ENCODE peak calls at places on chromosome 15, in five cellular contexts. N is thoracic aorta, F is A549, S is HFFc6, E is heart right ventricle. A is an unnamed sample.

GRCh38 chr15:77060560-77060959 is 10.3 kb downstream of the TSPAN3 start:
- DNase-seq in N (no peak), F (no peak), S (peak), E (no peak), A (no peak)

GRCh38 chr15:67914537-67915373 is 74.9 kb upstream of the RNU6-1 start:
- DNase-seq in N (peak), F (peak), S (no peak), E (peak), A (peak)

GRCh38 chr15:73677146-73677607 is 7.0 kb upstream of the CD276 start:
- DNase-seq in N (no peak), F (peak), S (peak), E (no peak), A (peak)

GRCh38 chr15:25250906-25251622 is 187.8 kb downstream of the UBE3A start:
- DNase-seq in N (no peak), F (no peak), S (no peak), E (no peak), A (no peak)

GRCh38 chr15:91422704-91423254 is 322.7 kb downstream of the SV2B start:
- DNase-seq in N (no peak), F (no peak), S (no peak), E (no peak), A (no peak)

GRCh38 chr15:99994849-99995248 is 261.6 kb upstream of the LYSMD4 start:
- DNase-seq in N (no peak), F (no peak), S (no peak), E (no peak), A (no peak)

GRCh38 chr15:41284425-41285177 is 47.8 kb downstream of the OIP5 start:
- DNase-seq in N (no peak), F (peak), S (no peak), E (no peak), A (no peak)

GRCh38 chr15:89112341-89112971 is 24.2 kb downstream of the ABHD2 start:
- DNase-seq in N (no peak), F (peak), S (no peak), E (no peak), A (no peak)

GRCh38 chr15:72375501-72375845 is 341 bp downstream of the HEXA start:
- DNase-seq in N (no peak), F (no peak), S (no peak), E (no peak), A (no peak)

GRCh38 chr15:41106947-41107346 is 9.1 kb downstream of the INO80 start:
- DNase-seq in N (no peak), F (no peak), S (no peak), E (no peak), A (no peak)

GRCh38 chr15:94834000-94834399 is 602.6 kb downstream of the MCTP2 start:
- DNase-seq in N (no peak), F (no peak), S (no peak), E (no peak), A (no peak)

GRCh38 chr15:70050970-70051369 is 46.7 kb downstream of the TLE3 start:
- DNase-seq in N (no peak), F (no peak), S (no peak), E (no peak), A (no peak)

GRCh38 chr15:66679657-66680108 is 22.4 kb upstream of the SMAD6 start:
- DNase-seq in N (no peak), F (no peak), S (no peak), E (peak), A (no peak)

GRCh38 chr15:35078221-35078915 is 6.7 kb downstream of the NANOGP8 start:
- DNase-seq in N (no peak), F (peak), S (peak), E (no peak), A (no peak)

GRCh38 chr15:62120776-62121175 is 44.3 kb downstream of the C2CD4B start:
- DNase-seq in N (no peak), F (no peak), S (no peak), E (no peak), A (no peak)

GRCh38 chr15:100802421-100803157 is 77.0 kb upstream of the ALDH1A3 start:
- DNase-seq in N (no peak), F (no peak), S (no peak), E (no peak), A (no peak)

GRCh38 chr15:70494861-70495571 is 268.3 kb downstream of the UACA start:
- DNase-seq in N (no peak), F (peak), S (peak), E (no peak), A (no peak)

GRCh38 chr15:90418627-90419026 is 30.6 kb downstream of the IQGAP1 start:
- DNase-seq in N (no peak), F (no peak), S (no peak), E (no peak), A (no peak)

GRCh38 chr15:31293655-31294054 is 33.0 kb upstream of the KLF13 start:
- DNase-seq in N (no peak), F (no peak), S (no peak), E (no peak), A (no peak)

GRCh38 chr15:57422113-57422754 is 45.9 kb downstream of the CGNL1 start:
- DNase-seq in N (no peak), F (no peak), S (no peak), E (no peak), A (no peak)

GRCh38 chr15:22887157-22887951 is 48.9 kb downstream of the NIPA2 start:
- DNase-seq in N (no peak), F (no peak), S (peak), E (no peak), A (no peak)

GRCh38 chr15:42826251-42826890 is 89.4 kb upstream of the CDAN1 start:
- DNase-seq in N (no peak), F (no peak), S (no peak), E (no peak), A (no peak)

GRCh38 chr15:80577552-80578205 is 117.4 kb upstream of the ABHD17C start:
- DNase-seq in N (no peak), F (no peak), S (no peak), E (no peak), A (no peak)

GRCh38 chr15:80573614-80574013 is 121.5 kb upstream of the ABHD17C start:
- DNase-seq in N (no peak), F (no peak), S (no peak), E (no peak), A (no peak)

GRCh38 chr15:80572337-80572736 is 122.8 kb upstream of the ABHD17C start:
- DNase-seq in N (no peak), F (no peak), S (no peak), E (no peak), A (no peak)

GRCh38 chr15:80576519-80577090 is 118.5 kb upstream of the ABHD17C start:
- DNase-seq in N (no peak), F (no peak), S (no peak), E (no peak), A (no peak)

DNA sequence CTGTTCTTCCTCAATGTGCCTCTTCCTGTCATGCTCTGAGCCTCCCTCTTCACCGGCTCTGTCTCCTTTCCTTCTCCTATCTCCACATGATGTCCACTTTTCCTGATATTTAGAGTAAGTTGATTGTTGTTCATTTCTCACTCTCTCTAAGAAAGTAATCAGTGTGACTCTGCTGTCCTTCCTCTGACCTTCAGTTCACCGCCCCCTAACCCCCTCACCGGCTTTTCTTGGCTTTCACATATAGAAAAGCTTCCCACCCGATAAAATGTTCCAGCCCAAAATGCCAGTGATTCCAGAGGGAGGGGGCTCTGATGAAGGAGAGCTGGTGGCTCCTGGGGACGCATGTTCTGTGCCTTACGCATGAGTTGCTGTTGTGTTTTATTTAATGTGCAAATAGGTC is 120.5 kb upstream of the ABHD17C start:
- DNase-seq in N (no peak), F (no peak), S (no peak), E (no peak), A (no peak)
- TF ChIP-seq CTCF in N (no peak), F (no peak), S (no peak), E (no peak), A (no peak)

GRCh38 chr15:33234019-33234418 is 39.5 kb upstream of the FMN1 start:
- DNase-seq in N (no peak), F (peak), S (peak), E (no peak), A (no peak)
- TF ChIP-seq CTCF in N (peak), F (peak), S (peak), E (no peak), A (peak)

GRCh38 chr15:55827204-55827603 is 84.3 kb upstream of the PRTG start:
- DNase-seq in N (no peak), F (no peak), S (no peak), E (no peak), A (no peak)
- TF ChIP-seq CTCF in N (no peak), F (no peak), S (no peak), E (no peak), A (peak)

GRCh38 chr15:44289352-44289790 is 852 bp downstream of the GOLM2 start:
- DNase-seq in N (no peak), F (no peak), S (peak), E (no peak), A (no peak)

DNA sequence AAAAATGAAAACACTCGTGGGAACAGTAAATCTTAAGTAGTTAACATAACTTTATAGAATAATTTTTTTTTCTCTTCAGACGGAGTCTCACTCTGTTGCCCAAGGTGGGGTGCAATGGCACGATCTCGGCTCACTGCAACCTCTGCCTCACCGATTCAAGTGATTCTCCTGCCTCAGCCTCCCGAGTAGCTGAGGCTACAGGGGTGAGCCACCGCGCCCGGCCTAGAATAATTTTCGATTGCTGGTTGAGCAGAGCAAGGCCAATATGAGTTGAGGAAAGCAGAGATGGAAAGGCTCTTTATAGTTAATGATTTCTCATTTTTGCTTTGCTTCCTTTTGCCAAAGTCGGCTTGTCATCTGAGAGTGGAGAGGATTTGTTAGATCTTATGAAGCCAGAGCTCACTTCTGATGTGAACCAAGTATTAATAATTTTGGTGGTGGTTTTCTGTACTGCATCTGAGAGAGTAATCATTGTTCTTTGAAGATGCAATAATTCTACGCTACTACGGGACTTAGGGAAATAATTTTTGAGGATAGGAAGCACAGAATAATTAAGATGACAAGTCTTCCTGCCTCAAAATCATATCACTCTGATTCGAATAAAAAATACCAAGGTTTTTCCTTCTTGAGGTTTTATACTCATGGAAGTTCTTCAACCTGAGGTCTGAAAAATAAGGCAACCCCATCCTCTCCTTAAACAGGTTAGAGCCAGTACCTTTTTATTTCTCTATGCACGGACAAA is 1.5 kb upstream of the GOLM2 start:
- DNase-seq in N (no peak), F (no peak), S (no peak), E (no peak), A (no peak)
- TF ChIP-seq CTCF in N (peak), F (no peak), S (peak), E (no peak), A (peak)

GRCh38 chr15:44798815-44799214 is 62.5 kb downstream of the TRIM69 start:
- DNase-seq in N (no peak), F (peak), S (no peak), E (no peak), A (no peak)
- TF ChIP-seq CTCF in N (no peak), F (no peak), S (peak), E (no peak), A (peak)

GRCh38 chr15:29134239-29134638 is 135.4 kb downstream of the NSMCE3 start:
- DNase-seq in N (no peak), F (no peak), S (no peak), E (no peak), A (no peak)

GRCh38 chr15:29135266-29135665 is 134.4 kb downstream of the NSMCE3 start:
- DNase-seq in N (no peak), F (no peak), S (no peak), E (no peak), A (no peak)

GRCh38 chr15:29136815-29137214 is 132.8 kb downstream of the NSMCE3 start:
- DNase-seq in N (no peak), F (no peak), S (no peak), E (no peak), A (no peak)

GRCh38 chr15:29134641-29135071 is 135.0 kb downstream of the NSMCE3 start:
- DNase-seq in N (no peak), F (no peak), S (no peak), E (no peak), A (no peak)

DNA sequence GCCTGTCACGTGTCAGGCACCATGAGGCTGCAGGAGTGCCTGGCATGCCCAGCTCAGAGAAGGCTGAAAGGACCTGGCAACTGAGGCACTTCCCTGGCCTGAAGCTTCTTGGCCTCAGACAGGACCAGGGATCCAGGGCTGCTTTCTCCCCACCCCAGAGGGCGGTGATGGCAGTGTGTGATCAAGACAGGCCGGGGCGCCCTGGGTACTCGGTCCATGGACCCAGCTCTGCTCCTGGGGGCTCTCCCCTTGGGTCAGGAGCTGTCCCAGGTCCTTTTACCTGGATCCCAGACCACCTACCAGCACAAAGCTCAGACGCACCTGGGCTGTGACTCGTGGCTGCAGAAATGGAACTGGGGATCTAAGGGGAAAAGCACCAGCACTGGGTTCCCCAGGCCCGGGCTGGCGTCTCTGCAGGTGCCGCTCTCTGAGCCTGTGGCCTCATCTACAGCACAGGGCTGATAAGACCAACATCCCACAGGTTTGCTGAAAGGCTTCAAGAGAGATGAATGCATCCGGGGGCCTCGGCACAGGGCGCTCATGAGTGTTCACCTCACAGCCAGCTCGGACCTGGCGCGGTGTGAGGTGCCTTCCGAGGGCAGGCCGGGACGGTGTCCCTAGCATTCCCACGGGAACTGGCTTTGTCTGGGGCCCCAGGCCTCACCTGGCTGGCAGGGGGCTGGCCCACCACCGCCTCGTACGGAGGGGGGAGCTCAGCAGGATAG is 133.8 kb downstream of the NSMCE3 start:
- DNase-seq in N (no peak), F (no peak), S (no peak), E (no peak), A (no peak)
- TF ChIP-seq CTCF in N (no peak), F (no peak), S (no peak), E (no peak), A (no peak)

GRCh38 chr15:64656508-64656907 is 118.9 kb downstream of the RBPMS2 start:
- DNase-seq in N (no peak), F (no peak), S (no peak), E (no peak), A (no peak)

GRCh38 chr15:64651573-64652260 is 123.7 kb downstream of the RBPMS2 start:
- DNase-seq in N (no peak), F (no peak), S (peak), E (no peak), A (no peak)

GRCh38 chr15:64653757-64654156 is 121.6 kb downstream of the RBPMS2 start:
- DNase-seq in N (no peak), F (peak), S (no peak), E (no peak), A (no peak)
- TF ChIP-seq CTCF in N (peak), F (peak), S (peak), E (no peak), A (peak)

GRCh38 chr15:78666010-78666409 is 25.0 kb upstream of the CHRNB4 start:
- DNase-seq in N (no peak), F (no peak), S (no peak), E (no peak), A (no peak)

GRCh38 chr15:78668987-78669386 is 28.0 kb upstream of the CHRNB4 start:
- DNase-seq in N (no peak), F (no peak), S (no peak), E (no peak), A (no peak)

GRCh38 chr15:78671626-78672211 is 30.7 kb upstream of the CHRNB4 start:
- DNase-seq in N (no peak), F (no peak), S (no peak), E (no peak), A (no peak)

GRCh38 chr15:78663703-78664102 is 22.7 kb upstream of the CHRNB4 start:
- DNase-seq in N (no peak), F (no peak), S (no peak), E (no peak), A (no peak)

DNA sequence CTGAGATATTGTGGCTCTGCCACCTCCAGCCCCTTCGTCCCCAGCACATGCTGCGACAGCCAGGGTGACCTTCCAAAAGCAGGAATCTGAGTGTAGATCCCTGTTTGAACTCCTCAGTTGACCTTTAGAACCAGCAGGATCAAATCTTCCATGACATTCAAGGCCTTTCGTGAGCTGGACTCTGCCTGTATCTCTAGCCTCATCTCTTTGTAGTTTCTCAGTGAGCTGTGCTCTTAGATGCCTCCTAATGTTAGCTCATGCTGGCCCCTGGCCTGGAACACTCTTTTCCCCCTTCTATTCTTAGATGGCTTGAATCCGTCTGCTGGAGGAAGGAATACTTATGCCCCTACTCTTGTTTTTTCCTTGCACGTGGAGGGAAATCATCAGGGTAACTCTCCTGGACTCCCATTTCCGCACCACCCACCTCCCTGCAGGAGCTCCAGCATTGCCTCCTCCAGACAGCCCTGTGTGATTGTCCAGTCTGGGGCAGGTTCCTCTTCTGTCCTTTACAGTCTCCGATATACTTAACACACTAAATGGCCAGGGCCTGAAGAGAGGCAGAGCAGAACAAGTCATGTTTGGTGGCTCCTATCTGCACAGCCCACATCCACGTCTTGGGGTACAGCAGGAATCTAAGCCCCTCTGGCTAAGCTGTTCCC is 26.7 kb upstream of the CHRNB4 start:
- DNase-seq in N (no peak), F (no peak), S (no peak), E (no peak), A (no peak)
- TF ChIP-seq CTCF in N (no peak), F (no peak), S (no peak), E (no peak), A (no peak)